ENCODE peak calls at places on chromosome 19, in eight cellular contexts. B is gastrocnemius medialis; G is CD4-positive, alpha-beta T cell; C is Calu3; J is nephron progenitor cell; T is endothelial cell; N is HFF-Myc; R is lower lobe of right lung. S is an unnamed sample.

GRCh38 chr19:42553292-42554045 is 25.2 kb upstream of the CEACAM1 start:
- DNase-seq in B (no peak), G (no peak), C (no peak), J (no peak), T (no peak), N (peak), R (no peak), S (no peak)

GRCh38 chr19:2476451-2477140 is 669 bp downstream of the GADD45B start:
- DNase-seq in B (peak), G (peak), C (no peak), J (peak), T (no peak), N (no peak), R (peak), S (no peak)

GRCh38 chr19:52948025-52948770 is 14.5 kb downstream of the ZNF816 start:
- DNase-seq in B (no peak), G (no peak), C (no peak), J (no peak), T (no peak), N (no peak), R (no peak), S (no peak)

GRCh38 chr19:30109565-30109964 is 167.5 kb downstream of the URI1 start:
- DNase-seq in B (no peak), G (no peak), C (no peak), J (no peak), T (no peak), N (no peak), R (no peak), S (no peak)

GRCh38 chr19:40091205-40092129 is 724 bp upstream of the ZNF780A start:
- DNase-seq in B (no peak), G (no peak), C (no peak), J (no peak), T (no peak), N (no peak), R (no peak), S (no peak)

GRCh38 chr19:3589439-3589838 is 4.2 kb downstream of the GIPC3 start:
- DNase-seq in B (no peak), G (no peak), C (no peak), J (no peak), T (no peak), N (no peak), R (no peak), S (no peak)

GRCh38 chr19:7349961-7350711 is 1.4 kb downstream of the ARHGEF18 start:
- DNase-seq in B (no peak), G (peak), C (no peak), J (no peak), T (no peak), N (no peak), R (no peak), S (no peak)

GRCh38 chr19:53503126-53503525 is 34.8 kb upstream of the ZNF331 start:
- DNase-seq in B (no peak), G (no peak), C (no peak), J (no peak), T (no peak), N (no peak), R (no peak), S (no peak)

GRCh38 chr19:33802801-33803200 is 6.1 kb downstream of the KCTD15 start:
- DNase-seq in B (no peak), G (no peak), C (no peak), J (no peak), T (no peak), N (no peak), R (no peak), S (no peak)

DNA sequence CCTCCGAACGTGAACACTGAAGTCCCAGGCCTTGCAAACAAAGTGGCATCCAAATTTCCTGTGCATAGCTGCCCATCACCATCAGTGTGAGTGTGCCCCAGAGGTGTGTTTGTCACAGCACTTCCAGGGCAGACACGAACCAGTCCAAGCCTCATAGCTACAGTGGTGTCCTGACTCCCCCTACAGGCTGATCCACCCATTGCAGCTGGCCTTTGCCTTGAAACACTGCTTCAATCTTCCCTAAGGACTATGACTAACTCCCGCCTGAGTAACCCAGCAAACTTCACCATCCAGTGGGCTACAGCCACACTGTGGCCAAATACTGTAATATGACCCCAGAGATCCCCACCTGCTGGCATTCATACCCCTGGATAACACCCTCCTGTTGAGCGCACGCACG is 3.9 kb downstream of the ZNF266 start:
- DNase-seq in B (no peak), G (no peak), C (no peak), J (peak), T (peak), N (no peak), R (no peak), S (no peak)
- TF ChIP-seq CTCF in B (no peak), G (peak), C (no peak), J (peak), T (peak), N (peak), R (peak), S (peak)

GRCh38 chr19:43699506-43700367 is 16.1 kb upstream of the IRGC start:
- DNase-seq in B (no peak), G (no peak), C (no peak), J (peak), T (peak), N (peak), R (peak), S (no peak)
- TF ChIP-seq CTCF in B (no peak), G (no peak), C (no peak), J (no peak), T (no peak), N (no peak), R (no peak), S (no peak)

DNA sequence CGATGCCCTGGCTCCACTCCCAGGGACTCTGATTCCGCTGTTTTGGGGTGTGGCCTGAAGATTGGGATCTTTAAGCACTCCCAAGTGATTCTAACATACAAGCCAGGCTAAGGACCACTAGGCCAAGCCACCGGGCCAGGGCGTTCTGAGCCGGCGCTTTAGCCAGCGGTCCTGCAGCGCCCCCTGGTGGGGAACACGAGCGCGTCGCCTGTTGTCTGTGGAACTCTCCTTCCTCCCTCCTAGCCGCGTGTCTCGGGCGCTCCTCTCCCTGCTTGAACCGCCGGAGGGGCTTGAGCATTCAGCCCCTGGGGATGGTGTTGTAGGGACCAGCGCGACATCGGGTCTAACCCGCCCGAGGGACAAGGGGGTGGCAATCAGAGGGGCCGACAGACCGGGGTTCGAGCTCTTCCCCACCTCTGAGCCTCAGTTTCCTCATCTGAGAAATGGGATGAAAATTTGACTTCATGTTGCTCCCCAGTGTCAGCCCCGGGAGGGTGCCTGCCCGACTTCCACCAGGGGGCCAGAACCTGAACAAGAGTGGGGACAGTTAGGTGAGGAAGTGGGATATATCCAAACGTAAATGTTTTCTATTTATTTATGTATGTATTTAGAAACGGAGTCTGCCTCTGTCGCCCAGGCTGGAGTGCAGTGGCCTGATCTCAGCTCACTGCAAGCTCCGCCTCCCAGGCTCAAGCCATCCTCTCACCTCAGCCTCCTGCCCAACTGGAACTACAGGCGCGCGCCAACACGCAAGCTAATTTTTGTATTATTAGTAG is 18.0 kb upstream of the PNMA8B start:
- DNase-seq in B (peak), G (peak), C (peak), J (peak), T (peak), N (peak), R (peak), S (peak)
- TF ChIP-seq CTCF in B (peak), G (peak), C (peak), J (peak), T (peak), N (peak), R (peak), S (peak)

GRCh38 chr19:48295458-48295857 is 25.6 kb downstream of the ZNF114 start:
- DNase-seq in B (no peak), G (no peak), C (no peak), J (no peak), T (no peak), N (no peak), R (no peak), S (no peak)

GRCh38 chr19:48287748-48288147 is 17.9 kb downstream of the ZNF114 start:
- DNase-seq in B (no peak), G (no peak), C (no peak), J (no peak), T (no peak), N (no peak), R (no peak), S (no peak)

GRCh38 chr19:48290923-48291700 is 21.2 kb downstream of the ZNF114 start:
- DNase-seq in B (peak), G (peak), C (peak), J (peak), T (peak), N (no peak), R (peak), S (peak)

GRCh38 chr19:48292798-48293197 is 22.9 kb downstream of the ZNF114 start:
- DNase-seq in B (no peak), G (no peak), C (no peak), J (no peak), T (no peak), N (no peak), R (no peak), S (no peak)

DNA sequence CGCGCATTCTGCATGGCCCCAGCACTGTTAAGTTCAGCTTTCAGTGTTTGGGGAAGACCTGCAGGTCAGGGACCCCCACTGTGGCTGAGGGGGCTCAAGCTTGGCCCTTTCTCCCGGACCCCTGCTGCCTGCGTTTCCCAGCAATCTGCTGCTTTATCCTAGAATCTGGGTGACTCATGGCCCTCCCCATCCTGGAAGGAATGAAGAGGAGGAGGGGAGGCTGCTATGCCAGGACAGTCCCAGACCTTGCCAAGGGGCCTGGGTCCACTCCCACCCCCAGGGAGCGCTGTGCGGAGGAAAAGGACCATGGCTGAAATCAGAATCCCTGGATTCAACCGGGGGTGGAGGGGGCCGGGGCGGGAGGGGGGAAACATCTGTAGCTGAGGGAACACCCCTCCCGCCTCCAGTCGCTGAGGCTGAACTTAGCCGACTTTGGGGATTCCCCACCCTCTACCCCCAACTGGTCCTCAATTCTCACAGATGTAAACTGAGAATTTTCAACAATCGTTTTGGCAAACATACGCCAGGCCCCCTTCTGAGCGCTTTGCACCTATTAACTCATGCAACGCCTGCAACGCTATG is 20.6 kb downstream of the ZNF114 start:
- DNase-seq in B (no peak), G (no peak), C (no peak), J (peak), T (peak), N (no peak), R (no peak), S (no peak)
- TF ChIP-seq CTCF in B (no peak), G (no peak), C (no peak), J (no peak), T (no peak), N (peak), R (no peak), S (no peak)

DNA sequence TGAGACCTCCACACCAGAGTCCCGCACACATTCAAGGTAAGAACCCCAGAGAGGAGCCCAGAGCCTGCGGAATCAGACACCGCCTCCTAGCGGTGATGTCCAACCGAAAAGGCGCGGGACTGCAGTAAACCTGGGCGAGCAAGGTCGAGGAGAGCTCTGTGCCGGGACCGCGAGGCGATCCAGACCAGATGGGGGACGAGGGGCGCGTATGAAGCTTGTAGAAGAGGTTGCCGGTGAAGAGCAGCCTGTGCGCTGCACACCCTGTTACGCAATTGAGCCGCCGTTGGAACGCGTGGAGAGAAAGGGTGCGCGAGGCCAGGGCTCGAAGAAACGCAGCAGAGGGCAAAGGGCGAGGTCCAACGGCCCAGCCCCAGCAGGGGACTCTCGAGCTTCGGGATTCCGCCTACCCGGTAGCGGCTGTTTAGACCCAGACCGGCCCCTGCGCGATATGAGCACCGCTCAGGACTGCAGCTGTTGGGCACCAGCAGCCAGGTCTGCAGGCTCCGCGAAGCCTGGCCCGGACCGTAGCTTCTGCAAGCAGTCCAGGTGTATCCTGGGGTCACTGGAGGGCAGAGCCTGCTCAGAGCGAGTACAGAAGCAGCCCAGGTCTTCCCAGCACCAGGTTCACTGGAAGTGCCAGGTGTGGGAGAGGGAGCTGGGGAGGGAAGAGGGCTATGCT is 65.9 kb upstream of the ZNF599 start:
- DNase-seq in B (no peak), G (peak), C (no peak), J (peak), T (peak), N (no peak), R (no peak), S (no peak)
- TF ChIP-seq CTCF in B (no peak), G (peak), C (no peak), J (peak), T (peak), N (no peak), R (peak), S (no peak)

DNA sequence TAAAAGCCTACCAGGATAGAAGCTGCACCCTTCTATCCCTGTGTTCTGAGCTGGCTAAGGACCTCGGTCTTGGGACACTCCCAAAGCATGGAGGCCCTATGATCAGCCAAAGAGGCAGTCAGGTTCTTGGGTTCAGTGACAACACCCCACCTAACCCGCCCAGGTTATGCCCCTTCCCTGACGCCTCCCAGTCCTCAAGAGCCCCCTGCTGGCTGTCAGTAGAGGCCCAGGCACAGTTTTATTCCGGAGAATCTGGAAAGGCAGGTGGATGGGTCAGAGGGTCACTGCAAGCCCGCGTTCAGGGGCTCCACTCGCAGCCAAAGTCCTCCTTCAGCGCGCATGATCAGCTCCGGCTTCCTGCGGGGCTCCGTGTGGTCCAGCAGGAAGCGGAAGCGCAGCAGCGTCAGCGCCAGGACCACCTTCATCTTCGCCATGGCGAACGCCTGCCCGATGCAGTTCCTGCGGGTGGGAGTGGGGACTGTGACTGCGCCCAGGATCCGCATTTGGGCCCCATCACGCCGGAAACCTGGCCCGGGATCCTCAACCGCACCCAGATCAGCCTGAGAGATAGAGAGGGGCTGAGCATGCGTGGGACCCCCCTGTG is 22.3 kb downstream of the OR10H3 start:
- DNase-seq in B (no peak), G (no peak), C (peak), J (no peak), T (no peak), N (no peak), R (no peak), S (no peak)
- TF ChIP-seq CTCF in B (no peak), G (no peak), C (peak), J (no peak), T (no peak), N (no peak), R (no peak), S (no peak)

DNA sequence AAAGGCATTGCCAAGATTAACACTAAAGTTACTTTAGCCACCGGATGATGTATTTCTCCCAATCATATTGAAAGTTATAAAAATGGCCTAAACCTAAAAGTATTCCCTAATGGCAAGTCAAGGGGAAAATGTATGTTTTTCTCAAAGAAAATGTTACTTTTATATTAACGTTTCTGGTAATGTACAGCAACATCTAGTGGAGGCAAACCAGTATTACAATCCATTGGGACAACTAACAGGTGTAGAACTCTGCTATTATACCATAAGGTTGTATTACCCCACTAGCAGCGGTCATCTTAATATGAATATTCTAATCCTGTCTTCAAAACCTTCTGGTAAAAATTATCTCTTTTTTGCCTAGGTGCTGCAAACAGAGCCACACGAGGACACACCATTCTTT is 69.2 kb downstream of the ZNF100 start:
- DNase-seq in B (no peak), G (no peak), C (no peak), J (no peak), T (no peak), N (peak), R (no peak), S (no peak)
- TF ChIP-seq CTCF in B (peak), G (peak), C (no peak), J (peak), T (peak), N (peak), R (peak), S (no peak)

DNA sequence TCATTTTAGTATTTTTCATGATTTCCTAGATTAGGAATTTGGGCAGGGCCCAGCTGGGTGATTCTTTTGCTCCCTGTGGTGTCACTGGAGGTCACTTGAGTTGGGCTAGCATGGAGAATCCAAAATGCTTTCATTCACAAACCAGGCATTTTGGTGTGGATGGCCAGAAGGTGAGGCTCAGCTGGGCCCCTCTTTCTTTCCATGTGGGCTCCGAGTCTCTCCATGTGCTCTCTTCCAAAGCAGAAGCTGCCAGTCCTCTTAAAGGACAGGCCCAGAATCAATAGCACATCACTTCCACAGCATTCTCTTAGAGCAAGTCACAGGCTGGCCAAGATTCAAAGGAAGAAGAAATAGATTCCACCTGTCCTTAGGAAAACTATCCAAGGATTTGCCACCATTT is 21.8 kb upstream of the IGLON5 start:
- DNase-seq in B (no peak), G (no peak), C (no peak), J (no peak), T (no peak), N (no peak), R (no peak), S (no peak)
- TF ChIP-seq CTCF in B (no peak), G (no peak), C (no peak), J (no peak), T (no peak), N (no peak), R (no peak), S (no peak)

GRCh38 chr19:36489139-36489919 is at the start of gene ZNF566:
- DNase-seq in B (peak), G (peak), C (peak), J (peak), T (peak), N (peak), R (peak), S (peak)
- TF ChIP-seq CTCF in B (no peak), G (no peak), C (no peak), J (no peak), T (no peak), N (no peak), R (no peak), S (no peak)

DNA sequence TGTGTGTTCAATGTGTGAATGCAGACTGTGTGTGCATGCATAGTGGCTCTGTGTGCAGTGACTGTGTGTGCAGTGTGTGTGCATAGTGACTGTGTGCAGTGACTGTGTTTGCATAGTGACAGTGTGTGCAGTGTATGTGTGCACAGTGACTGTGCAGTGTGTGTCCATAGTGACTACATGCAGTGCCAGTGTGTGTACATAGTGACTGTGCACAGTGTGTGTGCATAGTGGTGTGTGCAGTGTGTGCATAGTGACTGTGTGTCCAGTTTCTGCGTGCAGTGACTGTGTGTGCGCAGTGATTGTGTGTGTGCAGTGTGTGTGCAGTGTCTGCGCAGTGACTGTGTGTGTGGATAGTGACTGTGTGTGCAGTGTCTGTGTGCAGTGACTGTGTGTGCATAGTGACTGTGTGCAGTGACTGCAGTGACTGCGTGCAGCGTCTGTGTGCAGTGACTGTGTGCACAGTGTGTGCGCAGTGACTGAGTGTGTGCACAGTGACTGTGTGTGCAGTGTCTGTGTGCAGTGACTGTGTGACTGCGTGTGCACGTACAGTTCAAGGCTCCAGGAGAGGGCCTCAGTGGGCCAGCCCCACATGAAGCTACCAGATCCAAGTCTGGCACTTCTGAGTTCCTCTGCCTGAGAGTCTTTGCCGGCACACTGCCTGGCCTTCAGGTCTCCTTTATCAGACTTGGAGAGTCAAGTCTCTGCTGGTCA is 90.3 kb downstream of the IER2 start:
- DNase-seq in B (no peak), G (no peak), C (no peak), J (no peak), T (no peak), N (no peak), R (no peak), S (no peak)
- TF ChIP-seq CTCF in B (no peak), G (no peak), C (no peak), J (no peak), T (no peak), N (no peak), R (no peak), S (no peak)